ENCODE peak calls at places on chromosomes 6 and 20, in ten cellular contexts. D, V, I, B, L, M, C, P, A and F are unnamed samples.

GRCh38 chr6:76876922-76877553 is 586.3 kb downstream of the HTR1B start:
- DNase-seq in D (peak), V (no peak), I (peak), B (no peak), L (no peak), M (no peak), C (peak), P (peak), A (no peak), F (peak)

GRCh38 chr6:118216751-118217150 is 309.7 kb downstream of the SLC35F1 start:
- DNase-seq in D (no peak), V (no peak), I (no peak), B (no peak), L (no peak), M (no peak), C (no peak), P (no peak), A (no peak), F (no peak)

GRCh38 chr6:129312865-129313264 is 397.1 kb downstream of the ARHGAP18 start:
- DNase-seq in D (no peak), V (peak), I (peak), B (peak), L (peak), M (no peak), C (peak), P (no peak), A (no peak), F (peak)

GRCh38 chr6:34202329-34203201 is 34.1 kb upstream of the HMGA1 start:
- DNase-seq in D (no peak), V (no peak), I (no peak), B (no peak), L (no peak), M (no peak), C (no peak), P (no peak), A (no peak), F (no peak)

GRCh38 chr6:101458341-101458740 is 64.8 kb downstream of the GRIK2 start:
- DNase-seq in D (no peak), V (no peak), I (no peak), B (no peak), L (no peak), M (no peak), C (peak), P (no peak), A (no peak), F (no peak)

GRCh38 chr20:24730750-24731149 is 218.3 kb upstream of the CST7 start:
- DNase-seq in D (no peak), V (no peak), I (no peak), B (no peak), L (no peak), M (no peak), C (no peak), P (no peak), A (no peak), F (no peak)

GRCh38 chr6:49457771-49458170 is 5.3 kb downstream of the MMUT start:
- DNase-seq in D (no peak), V (no peak), I (peak), B (no peak), L (no peak), M (no peak), C (no peak), P (no peak), A (no peak), F (no peak)

GRCh38 chr20:1809611-1810510 is 85.3 kb upstream of the SIRPA start:
- DNase-seq in D (no peak), V (no peak), I (peak), B (no peak), L (peak), M (no peak), C (peak), P (no peak), A (no peak), F (peak)

GRCh38 chr20:25149986-25150385 is 45.5 kb upstream of the ENTPD6 start:
- DNase-seq in D (no peak), V (no peak), I (no peak), B (no peak), L (no peak), M (no peak), C (no peak), P (no peak), A (no peak), F (no peak)

GRCh38 chr6:143745160-143746133 is 67.7 kb downstream of the PHACTR2 start:
- DNase-seq in D (peak), V (peak), I (peak), B (peak), L (peak), M (no peak), C (peak), P (peak), A (no peak), F (peak)

GRCh38 chr6:66094615-66095014 is 387.6 kb upstream of the EYS start:
- DNase-seq in D (no peak), V (no peak), I (no peak), B (no peak), L (no peak), M (no peak), C (no peak), P (no peak), A (no peak), F (no peak)